ENCODE peak calls at places on chromosomes 16 and 17, in six cellular contexts. I, Y, D, R, H and M are unnamed samples.

GRCh38 chr17:61469474-61469873 is 17.3 kb downstream of the TBX4 start:
- DNase-seq in I (no peak), Y (no peak), D (no peak), R (no peak), H (no peak), M (no peak)

GRCh38 chr16:10850478-10850850 is 26.5 kb upstream of the CIITA start:
- DNase-seq in I (no peak), Y (no peak), D (no peak), R (no peak), H (no peak), M (no peak)

GRCh38 chr16:76292218-76292617 is 15.0 kb downstream of the CNTNAP4 start:
- DNase-seq in I (no peak), Y (no peak), D (no peak), R (no peak), H (no peak), M (no peak)

GRCh38 chr16:1961651-1962067 is 2.3 kb downstream of the NDUFB10 start:
- DNase-seq in I (no peak), Y (peak; percentile 52), D (no peak), R (no peak), H (no peak), M (no peak)

GRCh38 chr16:57805176-57805575 is 2.9 kb upstream of the KIFC3 start:
- DNase-seq in I (no peak), Y (no peak), D (no peak), R (no peak), H (no peak), M (no peak)

GRCh38 chr16:65534121-65534528 is 412.3 kb upstream of the CDH11 start:
- DNase-seq in I (no peak), Y (no peak), D (no peak), R (no peak), H (no peak), M (peak; percentile 64)

GRCh38 chr16:89707695-89708094 is 6.2 kb upstream of the SPATA2L start:
- DNase-seq in I (no peak), Y (no peak), D (no peak), R (no peak), H (no peak), M (no peak)

GRCh38 chr17:48143629-48144028 is 36.1 kb downstream of the SNX11 start:
- DNase-seq in I (no peak), Y (no peak), D (no peak), R (no peak), H (no peak), M (no peak)

GRCh38 chr17:75571197-75571884 is 16.3 kb upstream of the MYO15B start:
- DNase-seq in I (no peak), Y (no peak), D (peak; percentile 6), R (no peak), H (peak; percentile 79), M (peak; percentile 23)

GRCh38 chr17:36463916-36464764 is 22.3 kb upstream of the ZNHIT3 start:
- DNase-seq in I (no peak), Y (peak; percentile 74), D (peak; percentile 79), R (no peak), H (peak; percentile 14), M (peak; percentile 79)

GRCh38 chr16:4915226-4915761 is 21.7 kb downstream of the PPL start:
- DNase-seq in I (no peak), Y (no peak), D (peak; percentile 94), R (no peak), H (no peak), M (peak; percentile 85)

GRCh38 chr17:77445908-77446535 is 305.3 kb downstream of the SEC14L1 start:
- DNase-seq in I (no peak), Y (peak; percentile 81), D (peak; percentile 45), R (no peak), H (no peak), M (peak; percentile 74)

GRCh38 chr16:7055443-7055842 is 277.2 kb upstream of the RBFOX1 start:
- DNase-seq in I (no peak), Y (no peak), D (no peak), R (no peak), H (no peak), M (no peak)

GRCh38 chr17:50209472-50210248 is 8.2 kb upstream of the COL1A1 start:
- DNase-seq in I (no peak), Y (no peak), D (peak; percentile 97), R (peak; percentile 98), H (no peak), M (peak; percentile 99)